ENCODE peak calls at places on chromosomes 11 and 22, in nine cellular contexts. H, B, F, T, I, P, J, L and V are unnamed samples.

GRCh38 chr11:117918366-117919255 is 10.6 kb downstream of the TMPRSS13 start:
- DNase-seq in F (no peak), P (no peak), J (no peak), L (peak; percentile 50), T (no peak), I (peak; percentile 43), H (peak; percentile 57), B (no peak), V (no peak)

GRCh38 chr11:14809466-14809865 is 82.6 kb downstream of the CYP2R1 start:
- DNase-seq in I (no peak), P (no peak), B (no peak), T (no peak), J (no peak), H (no peak), F (no peak), L (no peak), V (no peak)

GRCh38 chr11:100942016-100942415 is 187.6 kb downstream of the PGR start:
- DNase-seq in P (peak; percentile 11), F (no peak), H (no peak), L (no peak), J (peak; percentile 19), T (no peak), B (no peak), I (peak; percentile 57), V (no peak)

GRCh38 chr22:29032014-29032475 is 29.6 kb downstream of the C22orf31 start:
- DNase-seq in F (no peak), J (no peak), P (no peak), T (no peak), H (no peak), B (no peak), L (no peak), I (no peak), V (no peak)

GRCh38 chr11:14041040-14041439 is 78.5 kb downstream of the SPON1 start:
- DNase-seq in T (no peak), I (no peak), H (no peak), P (no peak), L (no peak), J (no peak), B (peak; percentile 22), F (no peak), V (no peak)

GRCh38 chr11:47338396-47339241 is 13.9 kb downstream of the MYBPC3 start:
- DNase-seq in B (no peak), T (no peak), I (no peak), P (no peak), H (no peak), F (no peak), J (no peak), L (no peak), V (no peak)

GRCh38 chr22:25144522-25144921 is 55.1 kb upstream of the CRYBB3 start:
- DNase-seq in L (no peak), I (no peak), F (no peak), P (no peak), H (peak; percentile 15), T (no peak), J (no peak), B (no peak), V (no peak)

GRCh38 chr22:26377170-26377825 is 51.8 kb upstream of the ASPHD2 start:
- DNase-seq in H (no peak), T (no peak), B (no peak), F (no peak), L (no peak), I (no peak), J (no peak), P (no peak), V (no peak)

GRCh38 chr22:37496651-37497599 is 10.7 kb upstream of the MFNG start:
- DNase-seq in B (no peak), J (no peak), I (no peak), P (no peak), H (no peak), L (no peak), T (no peak), F (no peak), V (no peak)

DNA sequence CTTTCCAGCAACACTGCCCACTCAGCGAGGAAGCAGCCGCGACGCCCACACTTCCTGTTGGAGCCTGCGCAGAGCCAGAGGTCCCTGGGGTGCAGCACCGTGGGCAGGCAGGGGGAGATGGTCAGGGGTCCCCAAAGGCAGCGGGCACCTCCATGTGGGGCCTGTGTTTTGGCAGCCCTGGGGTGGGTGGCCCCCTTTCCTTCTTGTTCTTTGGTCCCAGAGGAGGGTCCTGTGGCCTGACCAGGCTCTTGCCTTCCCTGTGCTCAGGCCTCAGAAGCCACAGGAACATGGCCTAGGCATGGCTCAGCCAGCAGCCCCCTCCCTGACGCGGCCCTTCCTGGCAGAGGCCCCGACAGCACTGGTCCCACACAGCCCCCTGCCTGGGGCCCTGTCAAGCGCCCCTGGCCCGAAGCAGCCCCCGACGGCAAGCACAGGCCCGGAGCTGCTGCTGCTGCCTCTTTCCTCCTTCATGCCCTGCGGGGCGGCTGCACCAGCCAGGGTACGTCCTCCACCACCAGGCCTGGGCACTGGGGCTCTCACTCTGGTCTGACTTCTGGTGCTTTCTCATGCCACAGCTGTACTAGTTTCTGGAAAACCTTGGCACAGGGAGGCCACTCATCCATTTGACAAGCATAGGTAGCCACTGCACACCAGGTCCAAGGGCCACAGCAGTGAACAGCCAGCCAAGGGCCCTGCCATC is 47.1 kb downstream of the PISD start:
- DNase-seq in J (no peak), H (peak; percentile 50), I (no peak), B (no peak), P (no peak), F (no peak), T (no peak), L (no peak), V (no peak)
- TF ChIP-seq POLR2A in J (no peak), H (no peak), I (no peak), B (no peak), P (no peak), F (no peak), T (no peak), L (no peak), V (peak; percentile 3)

GRCh38 chr11:58905716-58906547 is 33.4 kb upstream of the GLYATL1 start:
- DNase-seq in F (peak; percentile 50), H (no peak), B (no peak), T (no peak), L (no peak), J (peak; percentile 57), I (no peak), P (peak; percentile 50), V (no peak)

GRCh38 chr11:58900479-58901420 is 38.5 kb upstream of the GLYATL1 start:
- DNase-seq in J (peak; percentile 70), B (peak; percentile 80), I (peak; percentile 78), L (peak; percentile 78), F (peak; percentile 83), H (no peak), T (peak; percentile 25), P (peak; percentile 82), V (no peak)

GRCh38 chr11:58902881-58903280 is 36.4 kb upstream of the GLYATL1 start:
- DNase-seq in B (no peak), H (no peak), P (no peak), F (no peak), J (no peak), L (no peak), I (no peak), T (no peak), V (no peak)

GRCh38 chr11:58907780-58908179 is 31.5 kb upstream of the GLYATL1 start:
- DNase-seq in I (no peak), J (no peak), T (no peak), H (no peak), F (no peak), B (no peak), P (no peak), L (no peak), V (no peak)

DNA sequence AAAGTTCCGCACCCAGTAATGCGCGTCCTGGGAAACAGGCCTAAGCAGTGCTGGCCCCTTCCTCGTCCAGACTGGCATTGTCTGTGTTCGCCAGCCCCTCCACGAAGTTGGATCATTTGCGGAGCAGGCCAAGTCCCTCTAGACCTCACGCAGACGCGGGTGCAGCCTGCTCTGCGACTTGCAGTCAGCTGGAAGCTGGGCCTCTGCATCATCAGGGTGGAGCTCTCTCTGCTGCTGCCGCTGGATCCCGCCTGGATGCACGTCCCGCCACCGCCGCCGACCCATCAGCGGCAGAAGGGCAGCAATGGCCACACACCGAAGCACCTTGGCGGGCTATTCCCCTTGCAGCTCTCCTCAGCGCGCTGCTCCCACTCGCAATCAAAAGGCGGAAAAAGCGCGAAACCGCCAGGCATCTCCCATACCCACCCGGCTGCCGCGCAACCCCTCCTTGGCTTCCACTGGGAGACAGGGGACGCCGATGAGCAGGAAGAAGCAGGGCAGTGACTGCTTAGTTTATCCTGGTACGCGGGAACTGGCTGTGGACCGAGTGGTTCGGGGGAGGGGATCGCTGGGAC is 34.1 kb upstream of the GLYATL1 start:
- DNase-seq in H (no peak), P (no peak), L (no peak), B (no peak), J (peak; percentile 15), T (no peak), F (no peak), I (no peak), V (no peak)
- TF ChIP-seq POLR2AphosphoS5 in H (no peak), P (no peak), L (no peak), B (no peak), J (no peak), T (no peak), F (no peak), I (no peak), V (no peak)

DNA sequence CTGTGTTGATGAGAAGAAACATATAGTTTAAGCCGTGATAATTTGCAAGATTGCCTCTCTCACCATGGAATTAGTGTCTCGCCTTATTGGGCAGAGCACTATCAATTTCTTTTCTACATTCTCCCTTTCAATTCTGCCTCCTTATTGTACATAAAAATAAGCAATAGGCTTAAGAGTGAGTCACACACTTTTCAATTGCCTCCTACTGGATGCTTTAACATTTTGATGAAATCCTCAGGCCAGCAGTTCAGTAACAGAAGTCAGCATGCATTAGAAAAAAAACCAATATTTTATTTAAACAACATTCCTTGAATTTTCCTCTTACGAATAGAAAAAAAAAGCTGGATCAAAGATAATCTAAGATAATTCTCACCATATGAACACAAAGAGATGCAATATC is 33.8 kb upstream of the VWA5A start:
- DNase-seq in B (no peak), J (no peak), F (no peak), P (no peak), L (no peak), H (no peak), T (no peak), I (no peak), V (no peak)
- TF ChIP-seq POLR2A in B (no peak), J (no peak), F (no peak), P (no peak), L (no peak), H (no peak), T (no peak), I (no peak), V (no peak)

GRCh38 chr11:44570411-44571155 is 5.1 kb downstream of the CD82 start:
- DNase-seq in J (no peak), L (peak; percentile 81), I (no peak), H (no peak), T (no peak), F (no peak), B (no peak), P (no peak), V (no peak)

GRCh38 chr11:44568358-44568705 is 2.9 kb downstream of the CD82 start:
- DNase-seq in L (no peak), B (no peak), I (no peak), J (no peak), P (no peak), F (no peak), H (peak; percentile 56), T (no peak), V (no peak)

GRCh38 chr11:44567876-44568256 is 2.4 kb downstream of the CD82 start:
- DNase-seq in H (peak; percentile 20), J (no peak), L (peak; percentile 10), I (no peak), F (no peak), P (no peak), T (no peak), B (no peak), V (no peak)

GRCh38 chr11:44566952-44567875 is 1.8 kb downstream of the CD82 start:
- DNase-seq in L (no peak), B (no peak), H (peak; percentile 51), P (no peak), J (no peak), F (no peak), T (no peak), I (no peak), V (no peak)

GRCh38 chr11:44568706-44569473 is 3.4 kb downstream of the CD82 start:
- DNase-seq in I (peak; percentile 65), B (no peak), T (no peak), H (peak; percentile 84), J (peak; percentile 36), P (peak; percentile 77), F (peak; percentile 75), L (peak; percentile 95), V (peak; percentile 69)
- TF ChIP-seq POLR2AphosphoS5 in I (no peak), B (no peak), T (peak; percentile 73), H (peak; percentile 58), J (peak; percentile 40), P (peak; percentile 16), F (peak; percentile 87), L (peak; percentile 81), V (peak; percentile 69)